ENCODE peak calls at places on chromosomes 13 and 19, in seven cellular contexts. One of them, this sample, is unnamed.

GRCh38 chr13:27797228-27797624 is 4.9 kb downstream of the GSX1 start:
- DNase-seq in lower leg skin: no peak
- DNase-seq in IMR-90: peak; percentile 30
- DNase-seq in fibroblast of lung: peak; percentile 15
- DNase-seq in mammary epithelial cell: peak; percentile 50
- DNase-seq in adrenal gland: no peak
- DNase-seq in ascending aorta: no peak
- DNase-seq in this sample: no peak

GRCh38 chr19:15672580-15673175 is at the start of gene CYP4F12:
- DNase-seq in lower leg skin: peak; percentile 95
- DNase-seq in IMR-90: no peak
- DNase-seq in fibroblast of lung: no peak
- DNase-seq in mammary epithelial cell: peak; percentile 33
- DNase-seq in adrenal gland: peak; percentile 95
- DNase-seq in ascending aorta: no peak
- DNase-seq in this sample: no peak

GRCh38 chr13:75633285-75633684 is 2.8 kb upstream of the LMO7 start:
- DNase-seq in lower leg skin: no peak
- DNase-seq in IMR-90: peak; percentile 97
- DNase-seq in fibroblast of lung: peak; percentile 96
- DNase-seq in mammary epithelial cell: peak; percentile 50
- DNase-seq in adrenal gland: no peak
- DNase-seq in ascending aorta: no peak
- DNase-seq in this sample: no peak

GRCh38 chr19:14472202-14472961 is 2.8 kb downstream of the PTGER1 start:
- DNase-seq in lower leg skin: peak; percentile 95
- DNase-seq in IMR-90: peak; percentile 18
- DNase-seq in fibroblast of lung: no peak
- DNase-seq in mammary epithelial cell: no peak
- DNase-seq in adrenal gland: peak; percentile 71
- DNase-seq in ascending aorta: no peak
- DNase-seq in this sample: no peak

GRCh38 chr13:100646030-100646673 is 28.4 kb downstream of the TMTC4 start:
- DNase-seq in lower leg skin: no peak
- DNase-seq in IMR-90: peak; percentile 31
- DNase-seq in fibroblast of lung: peak; percentile 40
- DNase-seq in mammary epithelial cell: peak; percentile 6
- DNase-seq in adrenal gland: peak; percentile 31
- DNase-seq in ascending aorta: no peak
- DNase-seq in this sample: peak; percentile 26

GRCh38 chr19:44176590-44176989 is 11.7 kb downstream of the ZNF226 start:
- DNase-seq in lower leg skin: no peak
- DNase-seq in IMR-90: no peak
- DNase-seq in fibroblast of lung: peak; percentile 7
- DNase-seq in mammary epithelial cell: no peak
- DNase-seq in adrenal gland: no peak
- DNase-seq in ascending aorta: no peak
- DNase-seq in this sample: no peak

GRCh38 chr13:113845723-113846638 is 17.9 kb downstream of the GAS6 start:
- DNase-seq in lower leg skin: no peak
- DNase-seq in IMR-90: no peak
- DNase-seq in fibroblast of lung: no peak
- DNase-seq in mammary epithelial cell: no peak
- DNase-seq in adrenal gland: no peak
- DNase-seq in ascending aorta: no peak
- DNase-seq in this sample: no peak

GRCh38 chr13:41492432-41493267 is 35.3 kb downstream of the RGCC start:
- DNase-seq in lower leg skin: no peak
- DNase-seq in IMR-90: no peak
- DNase-seq in fibroblast of lung: no peak
- DNase-seq in mammary epithelial cell: no peak
- DNase-seq in adrenal gland: no peak
- DNase-seq in ascending aorta: no peak
- DNase-seq in this sample: no peak

GRCh38 chr19:10226021-10226375 is 5.1 kb downstream of the S1PR2 start:
- DNase-seq in lower leg skin: no peak
- DNase-seq in IMR-90: no peak
- DNase-seq in fibroblast of lung: no peak
- DNase-seq in mammary epithelial cell: no peak
- DNase-seq in adrenal gland: no peak
- DNase-seq in ascending aorta: no peak
- DNase-seq in this sample: no peak

GRCh38 chr19:14704450-14704849 is 14.6 kb downstream of the ZNF333 start:
- DNase-seq in lower leg skin: no peak
- DNase-seq in IMR-90: no peak
- DNase-seq in fibroblast of lung: no peak
- DNase-seq in mammary epithelial cell: no peak
- DNase-seq in adrenal gland: no peak
- DNase-seq in ascending aorta: no peak
- DNase-seq in this sample: no peak

GRCh38 chr19:919157-920050 is 2.3 kb downstream of the KISS1R start:
- DNase-seq in lower leg skin: no peak
- DNase-seq in IMR-90: no peak
- DNase-seq in fibroblast of lung: no peak
- DNase-seq in mammary epithelial cell: peak; percentile 52
- DNase-seq in adrenal gland: no peak
- DNase-seq in ascending aorta: no peak
- DNase-seq in this sample: no peak

GRCh38 chr13:20160346-20161274 is at the start of gene GJA3:
- DNase-seq in lower leg skin: no peak
- DNase-seq in IMR-90: peak; percentile 39
- DNase-seq in fibroblast of lung: peak; percentile 44
- DNase-seq in mammary epithelial cell: peak; percentile 60
- DNase-seq in adrenal gland: no peak
- DNase-seq in ascending aorta: no peak
- DNase-seq in this sample: no peak

GRCh38 chr19:31717316-31717715 is 368.1 kb upstream of the TSHZ3 start:
- DNase-seq in lower leg skin: no peak
- DNase-seq in IMR-90: no peak
- DNase-seq in fibroblast of lung: peak; percentile 14
- DNase-seq in mammary epithelial cell: no peak
- DNase-seq in adrenal gland: no peak
- DNase-seq in ascending aorta: no peak
- DNase-seq in this sample: no peak

GRCh38 chr13:33859691-33860303 is 41.8 kb downstream of the RFC3 start:
- DNase-seq in lower leg skin: no peak
- DNase-seq in IMR-90: no peak
- DNase-seq in fibroblast of lung: peak; percentile 4
- DNase-seq in mammary epithelial cell: peak; percentile 92
- DNase-seq in adrenal gland: no peak
- DNase-seq in ascending aorta: no peak
- DNase-seq in this sample: no peak

GRCh38 chr13:37736040-37736439 is 133.5 kb downstream of the TRPC4 start:
- DNase-seq in lower leg skin: no peak
- DNase-seq in IMR-90: no peak
- DNase-seq in fibroblast of lung: no peak
- DNase-seq in mammary epithelial cell: no peak
- DNase-seq in adrenal gland: no peak
- DNase-seq in ascending aorta: no peak
- DNase-seq in this sample: no peak

GRCh38 chr13:36919833-36920611 is at the start of gene SMAD9:
- DNase-seq in lower leg skin: peak; percentile 90
- DNase-seq in IMR-90: peak; percentile 67
- DNase-seq in fibroblast of lung: peak; percentile 69
- DNase-seq in mammary epithelial cell: peak; percentile 30
- DNase-seq in adrenal gland: peak; percentile 68
- DNase-seq in ascending aorta: no peak
- DNase-seq in this sample: peak; percentile 26

GRCh38 chr19:36573948-36574726 is 1.0 kb upstream of the ZNF529 start:
- DNase-seq in lower leg skin: no peak
- DNase-seq in IMR-90: peak; percentile 35
- DNase-seq in fibroblast of lung: peak; percentile 58
- DNase-seq in mammary epithelial cell: peak; percentile 47
- DNase-seq in adrenal gland: peak; percentile 39
- DNase-seq in ascending aorta: no peak
- DNase-seq in this sample: no peak

GRCh38 chr13:102878491-102878890 is 32.7 kb downstream of the ERCC5 start:
- DNase-seq in lower leg skin: no peak
- DNase-seq in IMR-90: peak; percentile 76
- DNase-seq in fibroblast of lung: peak; percentile 95
- DNase-seq in mammary epithelial cell: no peak
- DNase-seq in adrenal gland: no peak
- DNase-seq in ascending aorta: no peak
- DNase-seq in this sample: peak; percentile 75

GRCh38 chr19:48752511-48753365 is at the start of gene FUT1:
- DNase-seq in lower leg skin: peak; percentile 91
- DNase-seq in IMR-90: no peak
- DNase-seq in fibroblast of lung: peak; percentile 40
- DNase-seq in mammary epithelial cell: peak; percentile 97
- DNase-seq in adrenal gland: peak; percentile 68
- DNase-seq in ascending aorta: no peak
- DNase-seq in this sample: no peak

GRCh38 chr19:49952475-49952829 is 8.5 kb downstream of the SIGLEC11 start:
- DNase-seq in lower leg skin: no peak
- DNase-seq in IMR-90: no peak
- DNase-seq in fibroblast of lung: no peak
- DNase-seq in mammary epithelial cell: no peak
- DNase-seq in adrenal gland: peak; percentile 32
- DNase-seq in ascending aorta: no peak
- DNase-seq in this sample: no peak

GRCh38 chr19:49953376-49953775 is 7.6 kb downstream of the SIGLEC11 start:
- DNase-seq in lower leg skin: no peak
- DNase-seq in IMR-90: no peak
- DNase-seq in fibroblast of lung: no peak
- DNase-seq in mammary epithelial cell: no peak
- DNase-seq in adrenal gland: no peak
- DNase-seq in ascending aorta: no peak
- DNase-seq in this sample: no peak

GRCh38 chr19:49954933-49955332 is 6.0 kb downstream of the SIGLEC11 start:
- DNase-seq in lower leg skin: no peak
- DNase-seq in IMR-90: peak; percentile 16
- DNase-seq in fibroblast of lung: no peak
- DNase-seq in mammary epithelial cell: no peak
- DNase-seq in adrenal gland: peak; percentile 75
- DNase-seq in ascending aorta: no peak
- DNase-seq in this sample: no peak

GRCh38 chr19:49952906-49953305 is 8.1 kb downstream of the SIGLEC11 start:
- DNase-seq in lower leg skin: no peak
- DNase-seq in IMR-90: no peak
- DNase-seq in fibroblast of lung: no peak
- DNase-seq in mammary epithelial cell: no peak
- DNase-seq in adrenal gland: no peak
- DNase-seq in ascending aorta: no peak
- DNase-seq in this sample: no peak

GRCh38 chr19:49954092-49954825 is 6.7 kb downstream of the SIGLEC11 start:
- DNase-seq in lower leg skin: no peak
- DNase-seq in IMR-90: peak; percentile 14
- DNase-seq in fibroblast of lung: no peak
- DNase-seq in mammary epithelial cell: no peak
- DNase-seq in adrenal gland: peak; percentile 44
- DNase-seq in ascending aorta: no peak
- DNase-seq in this sample: no peak
- H3K4me3 ChIP-seq in lower leg skin: no peak overlapping the region
- H3K4me3 ChIP-seq in IMR-90: no peak overlapping the region
- H3K4me3 ChIP-seq in fibroblast of lung: no peak overlapping the region
- H3K4me3 ChIP-seq in mammary epithelial cell: no peak overlapping the region
- H3K4me3 ChIP-seq in adrenal gland: peak overlapping the region; percentile 53
- H3K4me3 ChIP-seq in ascending aorta: no peak overlapping the region
- H3K4me3 ChIP-seq in this sample: no peak overlapping the region

GRCh38 chr13:65882810-65883209 is 1347.3 kb downstream of the PCDH9 start:
- DNase-seq in lower leg skin: no peak
- DNase-seq in IMR-90: no peak
- DNase-seq in fibroblast of lung: no peak
- DNase-seq in mammary epithelial cell: no peak
- DNase-seq in adrenal gland: no peak
- DNase-seq in ascending aorta: no peak
- DNase-seq in this sample: no peak
- TF ChIP-seq CTCF in lower leg skin: no peak
- TF ChIP-seq CTCF in IMR-90: no peak
- TF ChIP-seq CTCF in fibroblast of lung: no peak
- TF ChIP-seq CTCF in mammary epithelial cell: peak; percentile 15
- TF ChIP-seq CTCF in adrenal gland: no peak
- TF ChIP-seq CTCF in ascending aorta: no peak
- TF ChIP-seq CTCF in this sample: no peak

DNA sequence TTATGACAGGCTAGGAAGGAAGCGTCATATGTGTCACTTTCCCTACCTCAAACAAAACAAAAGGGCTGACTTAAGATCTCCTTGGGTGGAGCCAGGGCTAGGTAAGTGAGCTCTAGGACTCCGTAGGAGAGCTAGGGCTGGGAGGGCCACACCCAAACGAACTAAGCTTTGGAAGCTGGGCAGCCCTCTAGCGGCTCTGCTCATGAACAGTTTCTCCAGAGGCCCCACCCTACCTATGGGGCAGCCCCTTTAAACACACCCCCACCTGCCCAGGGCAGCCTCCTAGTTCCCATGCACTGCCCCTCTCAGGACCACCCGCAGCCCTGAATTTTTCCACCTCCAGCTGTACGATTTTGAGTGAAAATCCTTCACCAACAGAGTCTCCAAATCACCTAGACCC is 3.5 kb downstream of the PEG3 start:
- DNase-seq in lower leg skin: no peak
- DNase-seq in IMR-90: no peak
- DNase-seq in fibroblast of lung: no peak
- DNase-seq in mammary epithelial cell: no peak
- DNase-seq in adrenal gland: peak; percentile 44
- DNase-seq in ascending aorta: no peak
- DNase-seq in this sample: no peak
- H3K4me3 ChIP-seq in lower leg skin: no peak overlapping the region
- H3K4me3 ChIP-seq in IMR-90: no peak overlapping the region
- H3K4me3 ChIP-seq in fibroblast of lung: peak overlapping the region; percentile 12
- H3K4me3 ChIP-seq in mammary epithelial cell: no peak overlapping the region
- H3K4me3 ChIP-seq in adrenal gland: peak overlapping the region; percentile 66
- H3K4me3 ChIP-seq in ascending aorta: no peak overlapping the region
- H3K4me3 ChIP-seq in this sample: no peak overlapping the region

DNA sequence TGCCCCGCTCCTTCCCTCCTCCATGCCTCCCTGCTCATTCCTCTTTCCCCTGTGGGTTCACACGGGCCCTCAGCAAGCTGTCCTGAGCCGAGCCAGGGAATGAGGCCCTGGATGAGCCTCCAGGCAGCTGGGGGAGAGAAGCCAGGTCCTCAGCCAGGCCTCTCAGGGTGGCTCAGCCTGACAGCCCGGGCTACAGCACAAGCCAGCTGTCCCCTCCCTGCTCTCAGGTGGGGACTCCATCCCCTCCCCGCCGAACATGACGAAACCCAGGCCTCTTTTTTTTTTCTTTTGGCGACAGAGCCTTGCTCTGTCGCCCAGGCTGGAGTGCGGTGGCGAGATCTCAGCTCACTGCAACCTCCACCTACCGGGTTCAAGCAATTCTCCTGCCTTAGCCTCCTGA is 40.0 kb upstream of the MATK start:
- DNase-seq in lower leg skin: no peak
- DNase-seq in IMR-90: no peak
- DNase-seq in fibroblast of lung: no peak
- DNase-seq in mammary epithelial cell: no peak
- DNase-seq in adrenal gland: no peak
- DNase-seq in ascending aorta: no peak
- DNase-seq in this sample: no peak
- TF ChIP-seq CTCF in lower leg skin: no peak
- TF ChIP-seq CTCF in IMR-90: no peak
- TF ChIP-seq CTCF in fibroblast of lung: no peak
- TF ChIP-seq CTCF in mammary epithelial cell: no peak
- TF ChIP-seq CTCF in adrenal gland: no peak
- TF ChIP-seq CTCF in ascending aorta: no peak
- TF ChIP-seq CTCF in this sample: no peak

GRCh38 chr19:2048104-2048958 is 2.7 kb downstream of the MKNK2 start:
- DNase-seq in lower leg skin: no peak
- DNase-seq in IMR-90: no peak
- DNase-seq in fibroblast of lung: no peak
- DNase-seq in mammary epithelial cell: no peak
- DNase-seq in adrenal gland: no peak
- DNase-seq in ascending aorta: no peak
- DNase-seq in this sample: no peak
- H3K4me3 ChIP-seq in lower leg skin: peak overlapping the region; percentile 88
- H3K4me3 ChIP-seq in IMR-90: no peak overlapping the region
- H3K4me3 ChIP-seq in fibroblast of lung: peak overlapping the region; percentile 85
- H3K4me3 ChIP-seq in mammary epithelial cell: peak overlapping the region; percentile 98
- H3K4me3 ChIP-seq in adrenal gland: peak overlapping the region; percentile 99
- H3K4me3 ChIP-seq in ascending aorta: peak overlapping the region; percentile 98
- H3K4me3 ChIP-seq in this sample: peak overlapping the region; percentile 93